ENCODE peak calls at places on chromosomes 16 and 17, in four cellular contexts. X is retinal pigment epithelial cell, R is LoVo, A is EH. J is an unnamed sample.

GRCh38 chr17:6843241-6843890 is 11.8 kb upstream of the TEKT1 start:
- DNase-seq in X (peak), R (peak), A (peak), J (no peak)

GRCh38 chr17:34305606-34306005 is 13.6 kb upstream of the CCL8 start:
- DNase-seq in X (no peak), R (no peak), A (peak), J (no peak)

GRCh38 chr17:35889818-35890773 is 9.9 kb upstream of the CCL5 start:
- DNase-seq in X (peak), R (no peak), A (peak), J (no peak)

GRCh38 chr17:61400058-61400785 is 579 bp downstream of the TBX2 start:
- DNase-seq in X (no peak), R (peak), A (peak), J (no peak)

GRCh38 chr17:50114849-50115357 is 15.1 kb downstream of the SAMD14 start:
- DNase-seq in X (no peak), R (no peak), A (peak), J (no peak)

GRCh38 chr16:35598696-35599332 is 2139.4 kb downstream of the TP53TG3F start:
- DNase-seq in X (no peak), R (peak), A (no peak), J (no peak)

GRCh38 chr16:20849587-20850390 is 43.5 kb downstream of the REXO5 start:
- DNase-seq in X (no peak), R (peak), A (peak), J (peak)

GRCh38 chr16:67240506-67240905 is 6.8 kb downstream of the FHOD1 start:
- DNase-seq in X (no peak), R (no peak), A (peak), J (no peak)

GRCh38 chr17:67534941-67535340 is 157.9 kb downstream of the PITPNC1 start:
- DNase-seq in X (no peak), R (no peak), A (peak), J (no peak)

GRCh38 chr17:75601057-75601987 is 13.7 kb downstream of the MYO15B start:
- DNase-seq in X (no peak), R (peak), A (peak), J (peak)

GRCh38 chr17:81086789-81087551 is 52.0 kb downstream of the BAIAP2 start:
- DNase-seq in X (no peak), R (no peak), A (no peak), J (no peak)